ENCODE peak calls at places on chromosome 19, in eight cellular contexts. One of them, this sample, is unnamed.

GRCh38 chr19:16014923-16015804 is 61.1 kb upstream of the TPM4 start:
- DNase-seq in activated CD4-positive, alpha-beta T cell treated with anti-CD3 and anti-CD28 coated beads for 24 hours: no peak
- DNase-seq in pulmonary artery endothelial cell: no peak
- DNase-seq in upper lobe of right lung: peak
- DNase-seq in AG04449: no peak
- DNase-seq in GOT3: no peak
- DNase-seq in fibroblast of the aortic adventitia: no peak
- DNase-seq in hippocampal formation: no peak
- DNase-seq in this sample: no peak

GRCh38 chr19:43997631-43998290 is 5.0 kb upstream of the ZNF230 start:
- DNase-seq in upper lobe of right lung: no peak
- DNase-seq in AG04449: no peak
- DNase-seq in fibroblast of the aortic adventitia: peak
- DNase-seq in hippocampal formation: no peak
- DNase-seq in pulmonary artery endothelial cell: no peak
- DNase-seq in GOT3: no peak
- DNase-seq in activated CD4-positive, alpha-beta T cell treated with anti-CD3 and anti-CD28 coated beads for 24 hours: no peak
- DNase-seq in this sample: no peak

GRCh38 chr19:34588249-34588648 is 88.7 kb downstream of the SCGB2B2 start:
- DNase-seq in upper lobe of right lung: no peak
- DNase-seq in AG04449: no peak
- DNase-seq in fibroblast of the aortic adventitia: no peak
- DNase-seq in GOT3: no peak
- DNase-seq in hippocampal formation: no peak
- DNase-seq in pulmonary artery endothelial cell: no peak
- DNase-seq in activated CD4-positive, alpha-beta T cell treated with anti-CD3 and anti-CD28 coated beads for 24 hours: no peak
- DNase-seq in this sample: no peak

GRCh38 chr19:11378319-11379189 is 4.1 kb downstream of the SWSAP1 start:
- DNase-seq in hippocampal formation: peak
- DNase-seq in AG04449: peak
- DNase-seq in pulmonary artery endothelial cell: no peak
- DNase-seq in fibroblast of the aortic adventitia: peak
- DNase-seq in GOT3: no peak
- DNase-seq in upper lobe of right lung: no peak
- DNase-seq in activated CD4-positive, alpha-beta T cell treated with anti-CD3 and anti-CD28 coated beads for 24 hours: no peak
- DNase-seq in this sample: peak

GRCh38 chr19:43470288-43470687 is 4.9 kb upstream of the LYPD3 start:
- DNase-seq in AG04449: no peak
- DNase-seq in GOT3: no peak
- DNase-seq in pulmonary artery endothelial cell: no peak
- DNase-seq in fibroblast of the aortic adventitia: peak
- DNase-seq in upper lobe of right lung: no peak
- DNase-seq in hippocampal formation: no peak
- DNase-seq in activated CD4-positive, alpha-beta T cell treated with anti-CD3 and anti-CD28 coated beads for 24 hours: peak
- DNase-seq in this sample: no peak

GRCh38 chr19:10812902-10813404 is 23.1 kb downstream of the TMED1 start:
- DNase-seq in AG04449: peak
- DNase-seq in activated CD4-positive, alpha-beta T cell treated with anti-CD3 and anti-CD28 coated beads for 24 hours: no peak
- DNase-seq in upper lobe of right lung: no peak
- DNase-seq in GOT3: peak
- DNase-seq in pulmonary artery endothelial cell: peak
- DNase-seq in hippocampal formation: no peak
- DNase-seq in fibroblast of the aortic adventitia: peak
- DNase-seq in this sample: peak

GRCh38 chr19:32336259-32337111 is 8.9 kb upstream of the ZNF507 start:
- DNase-seq in hippocampal formation: no peak
- DNase-seq in GOT3: no peak
- DNase-seq in fibroblast of the aortic adventitia: peak
- DNase-seq in activated CD4-positive, alpha-beta T cell treated with anti-CD3 and anti-CD28 coated beads for 24 hours: no peak
- DNase-seq in upper lobe of right lung: no peak
- DNase-seq in pulmonary artery endothelial cell: no peak
- DNase-seq in AG04449: peak
- DNase-seq in this sample: no peak

GRCh38 chr19:51688665-51689571 is 4.2 kb upstream of the SPACA6 start:
- DNase-seq in upper lobe of right lung: peak
- DNase-seq in activated CD4-positive, alpha-beta T cell treated with anti-CD3 and anti-CD28 coated beads for 24 hours: no peak
- DNase-seq in pulmonary artery endothelial cell: peak
- DNase-seq in hippocampal formation: peak
- DNase-seq in AG04449: peak
- DNase-seq in fibroblast of the aortic adventitia: peak
- DNase-seq in GOT3: peak
- DNase-seq in this sample: peak

GRCh38 chr19:7833225-7834156 is 3.5 kb downstream of the EVI5L start:
- DNase-seq in AG04449: no peak
- DNase-seq in pulmonary artery endothelial cell: no peak
- DNase-seq in upper lobe of right lung: peak
- DNase-seq in fibroblast of the aortic adventitia: peak
- DNase-seq in hippocampal formation: no peak
- DNase-seq in activated CD4-positive, alpha-beta T cell treated with anti-CD3 and anti-CD28 coated beads for 24 hours: no peak
- DNase-seq in GOT3: no peak
- DNase-seq in this sample: peak

GRCh38 chr19:54574527-54575056 is 1.0 kb downstream of the LILRA2 start:
- DNase-seq in activated CD4-positive, alpha-beta T cell treated with anti-CD3 and anti-CD28 coated beads for 24 hours: no peak
- DNase-seq in GOT3: no peak
- DNase-seq in upper lobe of right lung: no peak
- DNase-seq in hippocampal formation: no peak
- DNase-seq in fibroblast of the aortic adventitia: no peak
- DNase-seq in pulmonary artery endothelial cell: no peak
- DNase-seq in AG04449: no peak
- DNase-seq in this sample: no peak

GRCh38 chr19:36417752-36418286 is 625 bp downstream of the ZFP82 start:
- DNase-seq in AG04449: no peak
- DNase-seq in upper lobe of right lung: no peak
- DNase-seq in hippocampal formation: no peak
- DNase-seq in pulmonary artery endothelial cell: no peak
- DNase-seq in fibroblast of the aortic adventitia: no peak
- DNase-seq in activated CD4-positive, alpha-beta T cell treated with anti-CD3 and anti-CD28 coated beads for 24 hours: no peak
- DNase-seq in GOT3: no peak
- DNase-seq in this sample: peak

GRCh38 chr19:49231389-49231788 is 73.8 kb downstream of the TRPM4 start:
- DNase-seq in upper lobe of right lung: no peak
- DNase-seq in AG04449: no peak
- DNase-seq in pulmonary artery endothelial cell: no peak
- DNase-seq in activated CD4-positive, alpha-beta T cell treated with anti-CD3 and anti-CD28 coated beads for 24 hours: no peak
- DNase-seq in hippocampal formation: no peak
- DNase-seq in GOT3: no peak
- DNase-seq in fibroblast of the aortic adventitia: no peak
- DNase-seq in this sample: no peak

GRCh38 chr19:3142292-3142670 is 6.4 kb downstream of the GNA15 start:
- DNase-seq in hippocampal formation: no peak
- DNase-seq in activated CD4-positive, alpha-beta T cell treated with anti-CD3 and anti-CD28 coated beads for 24 hours: no peak
- DNase-seq in GOT3: peak
- DNase-seq in AG04449: no peak
- DNase-seq in pulmonary artery endothelial cell: peak
- DNase-seq in upper lobe of right lung: no peak
- DNase-seq in fibroblast of the aortic adventitia: peak
- DNase-seq in this sample: no peak

GRCh38 chr19:1000095-1000494 is at the start of gene GRIN3B:
- DNase-seq in activated CD4-positive, alpha-beta T cell treated with anti-CD3 and anti-CD28 coated beads for 24 hours: peak
- DNase-seq in GOT3: no peak
- DNase-seq in pulmonary artery endothelial cell: no peak
- DNase-seq in fibroblast of the aortic adventitia: peak
- DNase-seq in hippocampal formation: no peak
- DNase-seq in upper lobe of right lung: peak
- DNase-seq in AG04449: no peak
- DNase-seq in this sample: peak

GRCh38 chr19:14081797-14082674 is 3.5 kb downstream of the C19orf67 start:
- DNase-seq in GOT3: no peak
- DNase-seq in activated CD4-positive, alpha-beta T cell treated with anti-CD3 and anti-CD28 coated beads for 24 hours: no peak
- DNase-seq in hippocampal formation: no peak
- DNase-seq in AG04449: no peak
- DNase-seq in fibroblast of the aortic adventitia: no peak
- DNase-seq in pulmonary artery endothelial cell: no peak
- DNase-seq in upper lobe of right lung: peak
- DNase-seq in this sample: no peak

GRCh38 chr19:47443331-47443730 is 24.0 kb upstream of the MEIS3 start:
- DNase-seq in hippocampal formation: no peak
- DNase-seq in GOT3: no peak
- DNase-seq in fibroblast of the aortic adventitia: no peak
- DNase-seq in AG04449: no peak
- DNase-seq in upper lobe of right lung: no peak
- DNase-seq in activated CD4-positive, alpha-beta T cell treated with anti-CD3 and anti-CD28 coated beads for 24 hours: no peak
- DNase-seq in pulmonary artery endothelial cell: no peak
- DNase-seq in this sample: no peak

GRCh38 chr19:52188822-52189744 is 769 bp upstream of the PPP2R1A start:
- DNase-seq in GOT3: no peak
- DNase-seq in AG04449: no peak
- DNase-seq in fibroblast of the aortic adventitia: no peak
- DNase-seq in pulmonary artery endothelial cell: no peak
- DNase-seq in activated CD4-positive, alpha-beta T cell treated with anti-CD3 and anti-CD28 coated beads for 24 hours: peak
- DNase-seq in upper lobe of right lung: peak
- DNase-seq in hippocampal formation: peak
- DNase-seq in this sample: peak

GRCh38 chr19:30226464-30227070 is 145.6 kb upstream of the ZNF536 start:
- DNase-seq in pulmonary artery endothelial cell: no peak
- DNase-seq in GOT3: no peak
- DNase-seq in fibroblast of the aortic adventitia: no peak
- DNase-seq in upper lobe of right lung: no peak
- DNase-seq in activated CD4-positive, alpha-beta T cell treated with anti-CD3 and anti-CD28 coated beads for 24 hours: no peak
- DNase-seq in hippocampal formation: peak
- DNase-seq in AG04449: no peak
- DNase-seq in this sample: no peak

GRCh38 chr19:7515091-7515470 is 822 bp upstream of the ZNF358 start:
- DNase-seq in GOT3: no peak
- DNase-seq in upper lobe of right lung: no peak
- DNase-seq in AG04449: no peak
- DNase-seq in pulmonary artery endothelial cell: no peak
- DNase-seq in activated CD4-positive, alpha-beta T cell treated with anti-CD3 and anti-CD28 coated beads for 24 hours: no peak
- DNase-seq in hippocampal formation: no peak
- DNase-seq in fibroblast of the aortic adventitia: no peak
- DNase-seq in this sample: no peak

GRCh38 chr19:4322942-4323665 is 15.5 kb downstream of the STAP2 start:
- DNase-seq in GOT3: no peak
- DNase-seq in upper lobe of right lung: no peak
- DNase-seq in fibroblast of the aortic adventitia: no peak
- DNase-seq in hippocampal formation: no peak
- DNase-seq in activated CD4-positive, alpha-beta T cell treated with anti-CD3 and anti-CD28 coated beads for 24 hours: no peak
- DNase-seq in pulmonary artery endothelial cell: no peak
- DNase-seq in AG04449: no peak
- DNase-seq in this sample: no peak

GRCh38 chr19:5281588-5281987 is 59.0 kb downstream of the PTPRS start:
- DNase-seq in AG04449: no peak
- DNase-seq in pulmonary artery endothelial cell: no peak
- DNase-seq in GOT3: no peak
- DNase-seq in upper lobe of right lung: no peak
- DNase-seq in fibroblast of the aortic adventitia: peak
- DNase-seq in hippocampal formation: no peak
- DNase-seq in activated CD4-positive, alpha-beta T cell treated with anti-CD3 and anti-CD28 coated beads for 24 hours: no peak
- DNase-seq in this sample: no peak

GRCh38 chr19:38989066-38989605 is 13.6 kb upstream of the FBXO17 start:
- DNase-seq in upper lobe of right lung: no peak
- DNase-seq in activated CD4-positive, alpha-beta T cell treated with anti-CD3 and anti-CD28 coated beads for 24 hours: no peak
- DNase-seq in pulmonary artery endothelial cell: no peak
- DNase-seq in AG04449: no peak
- DNase-seq in fibroblast of the aortic adventitia: peak
- DNase-seq in hippocampal formation: no peak
- DNase-seq in GOT3: no peak
- DNase-seq in this sample: no peak

GRCh38 chr19:597406-598315 is 8.0 kb downstream of the HCN2 start:
- DNase-seq in GOT3: no peak
- DNase-seq in fibroblast of the aortic adventitia: no peak
- DNase-seq in upper lobe of right lung: no peak
- DNase-seq in pulmonary artery endothelial cell: no peak
- DNase-seq in hippocampal formation: no peak
- DNase-seq in AG04449: no peak
- DNase-seq in activated CD4-positive, alpha-beta T cell treated with anti-CD3 and anti-CD28 coated beads for 24 hours: no peak
- DNase-seq in this sample: no peak

GRCh38 chr19:46392252-46392801 is 21.0 kb downstream of the CCDC8 start:
- DNase-seq in GOT3: no peak
- DNase-seq in hippocampal formation: no peak
- DNase-seq in pulmonary artery endothelial cell: no peak
- DNase-seq in AG04449: no peak
- DNase-seq in activated CD4-positive, alpha-beta T cell treated with anti-CD3 and anti-CD28 coated beads for 24 hours: no peak
- DNase-seq in upper lobe of right lung: peak
- DNase-seq in fibroblast of the aortic adventitia: peak
- DNase-seq in this sample: peak

GRCh38 chr19:50368649-50369570 is 3.5 kb upstream of the NAPSA start:
- DNase-seq in GOT3: peak
- DNase-seq in activated CD4-positive, alpha-beta T cell treated with anti-CD3 and anti-CD28 coated beads for 24 hours: peak
- DNase-seq in fibroblast of the aortic adventitia: peak
- DNase-seq in hippocampal formation: peak
- DNase-seq in upper lobe of right lung: peak
- DNase-seq in AG04449: peak
- DNase-seq in pulmonary artery endothelial cell: no peak
- DNase-seq in this sample: peak

GRCh38 chr19:18586311-18586710 is 2.3 kb upstream of the REX1BD start:
- DNase-seq in activated CD4-positive, alpha-beta T cell treated with anti-CD3 and anti-CD28 coated beads for 24 hours: no peak
- DNase-seq in upper lobe of right lung: no peak
- DNase-seq in AG04449: no peak
- DNase-seq in fibroblast of the aortic adventitia: no peak
- DNase-seq in pulmonary artery endothelial cell: no peak
- DNase-seq in hippocampal formation: no peak
- DNase-seq in GOT3: no peak
- DNase-seq in this sample: no peak